ENCODE peak calls at places on chromosome 14, in nine cellular contexts. One of them, this sample, is unnamed.

GRCh38 chr14:75182820-75183219 is 6.4 kb upstream of the TMED10 start:
- DNase-seq in CD8-positive, alpha-beta T cell: no peak
- DNase-seq in HCT116: no peak
- DNase-seq in uterus: peak
- DNase-seq in H9: no peak
- DNase-seq in spleen: no peak
- DNase-seq in A549: no peak
- DNase-seq in RWPE2: no peak
- DNase-seq in heart right ventricle: no peak
- DNase-seq in this sample: peak

GRCh38 chr14:76904740-76905569 is 78.7 kb downstream of the LRRC74A start:
- DNase-seq in CD8-positive, alpha-beta T cell: peak
- DNase-seq in HCT116: peak
- DNase-seq in uterus: peak
- DNase-seq in H9: no peak
- DNase-seq in spleen: peak
- DNase-seq in A549: peak
- DNase-seq in RWPE2: peak
- DNase-seq in heart right ventricle: no peak
- DNase-seq in this sample: peak

GRCh38 chr14:103243764-103244737 is 90.0 kb upstream of the EIF5 start:
- DNase-seq in CD8-positive, alpha-beta T cell: no peak
- DNase-seq in HCT116: no peak
- DNase-seq in uterus: peak
- DNase-seq in H9: peak
- DNase-seq in spleen: no peak
- DNase-seq in A549: no peak
- DNase-seq in RWPE2: peak
- DNase-seq in heart right ventricle: no peak
- DNase-seq in this sample: no peak

GRCh38 chr14:42980419-42980818 is 1373.7 kb downstream of the LRFN5 start:
- DNase-seq in CD8-positive, alpha-beta T cell: no peak
- DNase-seq in HCT116: no peak
- DNase-seq in uterus: no peak
- DNase-seq in H9: no peak
- DNase-seq in spleen: no peak
- DNase-seq in A549: no peak
- DNase-seq in RWPE2: no peak
- DNase-seq in heart right ventricle: no peak
- DNase-seq in this sample: no peak

GRCh38 chr14:70114621-70115156 is 74.1 kb downstream of the SLC8A3 start:
- DNase-seq in CD8-positive, alpha-beta T cell: no peak
- DNase-seq in HCT116: no peak
- DNase-seq in uterus: no peak
- DNase-seq in H9: no peak
- DNase-seq in spleen: no peak
- DNase-seq in A549: no peak
- DNase-seq in RWPE2: no peak
- DNase-seq in heart right ventricle: no peak
- DNase-seq in this sample: no peak

GRCh38 chr14:35304812-35305462 is 12.8 kb downstream of the PSMA6 start:
- DNase-seq in CD8-positive, alpha-beta T cell: no peak
- DNase-seq in HCT116: no peak
- DNase-seq in uterus: no peak
- DNase-seq in H9: no peak
- DNase-seq in spleen: no peak
- DNase-seq in A549: no peak
- DNase-seq in RWPE2: no peak
- DNase-seq in heart right ventricle: no peak
- DNase-seq in this sample: no peak

GRCh38 chr14:66105819-66106218 is 380.4 kb upstream of the CCDC196 start:
- DNase-seq in CD8-positive, alpha-beta T cell: no peak
- DNase-seq in HCT116: no peak
- DNase-seq in uterus: no peak
- DNase-seq in H9: no peak
- DNase-seq in spleen: no peak
- DNase-seq in A549: no peak
- DNase-seq in RWPE2: no peak
- DNase-seq in heart right ventricle: no peak
- DNase-seq in this sample: no peak

GRCh38 chr14:91679273-91679672 is 52.6 kb downstream of the CATSPERB start:
- DNase-seq in CD8-positive, alpha-beta T cell: no peak
- DNase-seq in HCT116: no peak
- DNase-seq in uterus: no peak
- DNase-seq in H9: no peak
- DNase-seq in spleen: no peak
- DNase-seq in A549: no peak
- DNase-seq in RWPE2: no peak
- DNase-seq in heart right ventricle: no peak
- DNase-seq in this sample: no peak

GRCh38 chr14:37587881-37588666 is 7.0 kb downstream of the FOXA1 start:
- DNase-seq in CD8-positive, alpha-beta T cell: no peak
- DNase-seq in HCT116: no peak
- DNase-seq in uterus: no peak
- DNase-seq in H9: peak
- DNase-seq in spleen: no peak
- DNase-seq in A549: no peak
- DNase-seq in RWPE2: no peak
- DNase-seq in heart right ventricle: no peak
- DNase-seq in this sample: no peak

GRCh38 chr14:102786758-102787157 is 9.5 kb downstream of the TRAF3 start:
- DNase-seq in CD8-positive, alpha-beta T cell: no peak
- DNase-seq in HCT116: no peak
- DNase-seq in uterus: no peak
- DNase-seq in H9: no peak
- DNase-seq in spleen: no peak
- DNase-seq in A549: no peak
- DNase-seq in RWPE2: no peak
- DNase-seq in heart right ventricle: no peak
- DNase-seq in this sample: no peak

GRCh38 chr14:104218361-104219180 is 80.2 kb downstream of the KIF26A start:
- DNase-seq in CD8-positive, alpha-beta T cell: no peak
- DNase-seq in HCT116: no peak
- DNase-seq in uterus: no peak
- DNase-seq in H9: no peak
- DNase-seq in spleen: peak
- DNase-seq in A549: no peak
- DNase-seq in RWPE2: peak
- DNase-seq in heart right ventricle: no peak
- DNase-seq in this sample: no peak

GRCh38 chr14:68403191-68403781 is 389.6 kb downstream of the ZFP36L1 start:
- DNase-seq in CD8-positive, alpha-beta T cell: no peak
- DNase-seq in HCT116: no peak
- DNase-seq in uterus: peak
- DNase-seq in H9: no peak
- DNase-seq in spleen: no peak
- DNase-seq in A549: no peak
- DNase-seq in RWPE2: no peak
- DNase-seq in heart right ventricle: no peak
- DNase-seq in this sample: no peak

GRCh38 chr14:35416108-35416750 is 11.7 kb upstream of the NFKBIA start:
- DNase-seq in CD8-positive, alpha-beta T cell: peak
- DNase-seq in HCT116: no peak
- DNase-seq in uterus: no peak
- DNase-seq in H9: no peak
- DNase-seq in spleen: no peak
- DNase-seq in A549: no peak
- DNase-seq in RWPE2: no peak
- DNase-seq in heart right ventricle: no peak
- DNase-seq in this sample: no peak

GRCh38 chr14:32010561-32011188 is 66.4 kb upstream of the ARHGAP5 start:
- DNase-seq in CD8-positive, alpha-beta T cell: no peak
- DNase-seq in HCT116: peak
- DNase-seq in uterus: no peak
- DNase-seq in H9: no peak
- DNase-seq in spleen: no peak
- DNase-seq in A549: peak
- DNase-seq in RWPE2: no peak
- DNase-seq in heart right ventricle: no peak
- DNase-seq in this sample: no peak

GRCh38 chr14:105974902-105975301 is 448.5 kb downstream of the TMEM121 start:
- DNase-seq in CD8-positive, alpha-beta T cell: peak
- DNase-seq in HCT116: peak
- DNase-seq in uterus: no peak
- DNase-seq in H9: no peak
- DNase-seq in spleen: no peak
- DNase-seq in A549: no peak
- DNase-seq in RWPE2: no peak
- DNase-seq in heart right ventricle: no peak
- DNase-seq in this sample: no peak

GRCh38 chr14:79543348-79543747 is 668.0 kb downstream of the DIO2 start:
- DNase-seq in CD8-positive, alpha-beta T cell: no peak
- DNase-seq in HCT116: no peak
- DNase-seq in uterus: no peak
- DNase-seq in H9: no peak
- DNase-seq in spleen: no peak
- DNase-seq in A549: no peak
- DNase-seq in RWPE2: no peak
- DNase-seq in heart right ventricle: no peak
- DNase-seq in this sample: no peak

GRCh38 chr14:88352299-88353097 is 29.4 kb upstream of the KCNK10 start:
- DNase-seq in CD8-positive, alpha-beta T cell: no peak
- DNase-seq in HCT116: no peak
- DNase-seq in uterus: no peak
- DNase-seq in H9: no peak
- DNase-seq in spleen: no peak
- DNase-seq in A549: no peak
- DNase-seq in RWPE2: no peak
- DNase-seq in heart right ventricle: no peak
- DNase-seq in this sample: no peak

GRCh38 chr14:75452900-75453816 is 25.3 kb downstream of the JDP2 start:
- DNase-seq in CD8-positive, alpha-beta T cell: no peak
- DNase-seq in HCT116: no peak
- DNase-seq in uterus: peak
- DNase-seq in H9: peak
- DNase-seq in spleen: peak
- DNase-seq in A549: peak
- DNase-seq in RWPE2: peak
- DNase-seq in heart right ventricle: peak
- DNase-seq in this sample: peak

GRCh38 chr14:68535404-68536024 is 257.4 kb downstream of the ZFP36L1 start:
- DNase-seq in CD8-positive, alpha-beta T cell: no peak
- DNase-seq in HCT116: peak
- DNase-seq in uterus: no peak
- DNase-seq in H9: no peak
- DNase-seq in spleen: no peak
- DNase-seq in A549: no peak
- DNase-seq in RWPE2: peak
- DNase-seq in heart right ventricle: no peak
- DNase-seq in this sample: peak

GRCh38 chr14:30333934-30334333 is 225.0 kb upstream of the G2E3 start:
- DNase-seq in CD8-positive, alpha-beta T cell: no peak
- DNase-seq in HCT116: no peak
- DNase-seq in uterus: no peak
- DNase-seq in H9: no peak
- DNase-seq in spleen: no peak
- DNase-seq in A549: no peak
- DNase-seq in RWPE2: no peak
- DNase-seq in heart right ventricle: no peak
- DNase-seq in this sample: no peak

GRCh38 chr14:30331030-30331429 is 227.9 kb upstream of the G2E3 start:
- DNase-seq in CD8-positive, alpha-beta T cell: no peak
- DNase-seq in HCT116: no peak
- DNase-seq in uterus: no peak
- DNase-seq in H9: no peak
- DNase-seq in spleen: no peak
- DNase-seq in A549: no peak
- DNase-seq in RWPE2: no peak
- DNase-seq in heart right ventricle: no peak
- DNase-seq in this sample: no peak

GRCh38 chr14:30332374-30332773 is 226.6 kb upstream of the G2E3 start:
- DNase-seq in CD8-positive, alpha-beta T cell: no peak
- DNase-seq in HCT116: no peak
- DNase-seq in uterus: no peak
- DNase-seq in H9: no peak
- DNase-seq in spleen: no peak
- DNase-seq in A549: no peak
- DNase-seq in RWPE2: no peak
- DNase-seq in heart right ventricle: no peak
- DNase-seq in this sample: no peak

GRCh38 chr14:30330452-30330851 is 228.5 kb upstream of the G2E3 start:
- DNase-seq in CD8-positive, alpha-beta T cell: no peak
- DNase-seq in HCT116: peak
- DNase-seq in uterus: no peak
- DNase-seq in H9: no peak
- DNase-seq in spleen: no peak
- DNase-seq in A549: no peak
- DNase-seq in RWPE2: no peak
- DNase-seq in heart right ventricle: no peak
- DNase-seq in this sample: no peak
- TF ChIP-seq CTCF in CD8-positive, alpha-beta T cell: no peak
- TF ChIP-seq CTCF in HCT116: no peak
- TF ChIP-seq CTCF in uterus: no peak
- TF ChIP-seq CTCF in H9: peak
- TF ChIP-seq CTCF in spleen: no peak
- TF ChIP-seq CTCF in A549: no peak
- TF ChIP-seq CTCF in RWPE2: peak
- TF ChIP-seq CTCF in heart right ventricle: no peak
- TF ChIP-seq CTCF in this sample: peak

GRCh38 chr14:87199371-87199770 is 793.6 kb downstream of the GALC start:
- DNase-seq in CD8-positive, alpha-beta T cell: no peak
- DNase-seq in HCT116: no peak
- DNase-seq in uterus: no peak
- DNase-seq in H9: no peak
- DNase-seq in spleen: no peak
- DNase-seq in A549: no peak
- DNase-seq in RWPE2: no peak
- DNase-seq in heart right ventricle: no peak
- DNase-seq in this sample: no peak
- H3K27ac ChIP-seq in CD8-positive, alpha-beta T cell: no peak
- H3K27ac ChIP-seq in HCT116: no peak
- H3K27ac ChIP-seq in uterus: no peak
- H3K27ac ChIP-seq in H9: no peak
- H3K27ac ChIP-seq in spleen: no peak
- H3K27ac ChIP-seq in A549: no peak
- H3K27ac ChIP-seq in RWPE2: no peak
- H3K27ac ChIP-seq in heart right ventricle: no peak
- H3K27ac ChIP-seq in this sample: no peak

DNA sequence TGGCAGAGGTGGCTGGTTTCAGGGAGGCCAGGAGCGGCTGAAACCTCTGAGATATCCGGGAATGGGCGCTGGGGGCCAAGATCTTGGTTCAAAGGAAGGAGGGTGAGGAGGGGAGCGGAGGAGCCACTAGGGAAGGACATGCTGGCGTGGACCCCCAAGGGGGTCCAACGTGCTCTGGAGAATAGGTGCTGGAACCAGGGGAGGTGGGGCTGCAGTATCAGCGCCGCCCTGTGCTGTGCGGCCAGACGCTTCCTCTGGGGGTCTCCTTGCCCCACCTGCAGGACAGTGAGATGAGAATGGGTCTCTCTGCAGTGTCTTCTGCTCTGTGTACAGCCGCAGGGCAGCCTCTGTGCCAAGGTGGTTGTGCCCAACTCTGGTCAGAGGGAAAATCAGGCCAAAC is 2.5 kb downstream of the FAM181A start:
- DNase-seq in CD8-positive, alpha-beta T cell: no peak
- DNase-seq in HCT116: no peak
- DNase-seq in uterus: no peak
- DNase-seq in H9: no peak
- DNase-seq in spleen: no peak
- DNase-seq in A549: no peak
- DNase-seq in RWPE2: no peak
- DNase-seq in heart right ventricle: no peak
- DNase-seq in this sample: no peak
- TF ChIP-seq CTCF in CD8-positive, alpha-beta T cell: no peak
- TF ChIP-seq CTCF in HCT116: no peak
- TF ChIP-seq CTCF in uterus: no peak
- TF ChIP-seq CTCF in H9: no peak
- TF ChIP-seq CTCF in spleen: no peak
- TF ChIP-seq CTCF in A549: no peak
- TF ChIP-seq CTCF in RWPE2: no peak
- TF ChIP-seq CTCF in heart right ventricle: no peak
- TF ChIP-seq CTCF in this sample: no peak

GRCh38 chr14:67228325-67228984 is 12.8 kb upstream of the PALS1 start:
- DNase-seq in CD8-positive, alpha-beta T cell: no peak
- DNase-seq in HCT116: no peak
- DNase-seq in uterus: no peak
- DNase-seq in H9: no peak
- DNase-seq in spleen: no peak
- DNase-seq in A549: no peak
- DNase-seq in RWPE2: no peak
- DNase-seq in heart right ventricle: no peak
- DNase-seq in this sample: no peak
- H3K27ac ChIP-seq in CD8-positive, alpha-beta T cell: no peak
- H3K27ac ChIP-seq in HCT116: no peak
- H3K27ac ChIP-seq in uterus: no peak
- H3K27ac ChIP-seq in H9: no peak
- H3K27ac ChIP-seq in spleen: no peak
- H3K27ac ChIP-seq in A549: peak
- H3K27ac ChIP-seq in RWPE2: peak
- H3K27ac ChIP-seq in heart right ventricle: no peak
- H3K27ac ChIP-seq in this sample: no peak